ENCODE peak calls at places on chromosomes 2 and 18, in nine cellular contexts. P is hypothalamus; W is Kasumi-1; E is hepatocyte; K is activated gamma-delta T cell treated with Interleukin-2 at 50 U/mL for 16 hours; G is activated naive CD4-positive, alpha-beta T cell treated with anti-CD3 and anti-CD28 coated beads for 36 hours; X is activated CD4-positive, alpha-beta memory T cell treated with anti-CD3 and anti-CD28 coated beads for 36 hours; B is GDM1; U is mucosa of descending colon. Z is an unnamed sample.

GRCh38 chr2:170924969-170925368 is 4.1 kb upstream of the GORASP2 start:
- DNase-seq in E (no peak), U (no peak), W (no peak), K (no peak), X (peak), B (no peak), P (no peak), G (no peak), Z (no peak)

GRCh38 chr2:27735263-27735904 is 36.1 kb upstream of the MRPL33 start:
- DNase-seq in P (peak), E (peak), W (no peak), U (peak), K (peak), B (no peak), G (peak), X (peak), Z (peak)

GRCh38 chr18:24170389-24170788 is 31.5 kb downstream of the CABYR start:
- DNase-seq in W (no peak), B (no peak), E (no peak), G (no peak), U (no peak), X (no peak), P (no peak), K (no peak), Z (no peak)

GRCh38 chr2:230660294-230661060 is 52.2 kb upstream of the CAB39 start:
- DNase-seq in U (peak), E (no peak), P (no peak), G (peak), K (peak), B (peak), X (peak), W (peak), Z (no peak)

GRCh38 chr2:42202299-42203008 is 33.3 kb downstream of the EML4 start:
- DNase-seq in G (no peak), X (no peak), W (no peak), K (no peak), P (no peak), B (no peak), E (no peak), U (no peak), Z (no peak)

GRCh38 chr2:202115385-202116060 is 42.5 kb downstream of the KIAA2012 start:
- DNase-seq in E (no peak), X (no peak), B (no peak), P (no peak), W (no peak), G (no peak), U (no peak), K (no peak), Z (no peak)

GRCh38 chr2:197828464-197829135 is 24.2 kb downstream of the PLCL1 start:
- DNase-seq in X (no peak), E (no peak), U (no peak), P (no peak), B (no peak), W (no peak), K (no peak), G (no peak), Z (no peak)

GRCh38 chr2:31664949-31665724 is 84.4 kb upstream of the SRD5A2 start:
- DNase-seq in P (no peak), U (no peak), W (no peak), B (no peak), G (no peak), K (no peak), E (no peak), X (no peak), Z (no peak)

GRCh38 chr2:19474128-19474527 is 115.7 kb upstream of the OSR1 start:
- DNase-seq in G (peak), B (peak), K (peak), E (peak), W (peak), U (no peak), P (no peak), X (peak), Z (no peak)

GRCh38 chr2:225472161-225472560 is 72.7 kb downstream of the NYAP2 start:
- DNase-seq in E (no peak), W (no peak), U (no peak), K (no peak), X (no peak), G (no peak), P (no peak), B (no peak), Z (no peak)

GRCh38 chr2:227280895-227281294 is 44.2 kb upstream of the MFF start:
- DNase-seq in B (no peak), K (no peak), E (peak), X (no peak), U (no peak), W (no peak), P (no peak), G (no peak), Z (no peak)

Z was measured in DMS153.